ENCODE peak calls at places on chromosomes 11 and 22, in seven cellular contexts. U is mucosa of gallbladder, B is LoVo, A is HTR-8/SVneo, T is neural crest cell, P is astrocyte of the spinal cord, J is A549. C is an unnamed sample.

GRCh38 chr22:30265131-30265720 is 1.4 kb downstream of the OSM start:
- DNase-seq in P (no peak), T (no peak), A (no peak), B (no peak), U (no peak), J (no peak), C (no peak)

GRCh38 chr11:43852057-43852636 is 28.5 kb upstream of the ALKBH3 start:
- DNase-seq in P (peak), B (peak), A (peak), T (peak), J (peak), U (peak), C (peak)

GRCh38 chr11:10019906-10020682 is 273.9 kb downstream of the SBF2 start:
- DNase-seq in J (no peak), T (no peak), P (no peak), U (peak), B (peak), A (no peak), C (no peak)

GRCh38 chr11:104390696-104391095 is 226.7 kb upstream of the PDGFD start:
- DNase-seq in J (no peak), U (no peak), A (peak), T (no peak), B (no peak), P (peak), C (no peak)

GRCh38 chr11:83292709-83293435 is 6.7 kb upstream of the CCDC90B start:
- DNase-seq in B (peak), A (peak), P (peak), J (peak), T (peak), U (peak), C (no peak)

GRCh38 chr22:45069925-45070324 is 60.1 kb upstream of the PHF21B start:
- DNase-seq in J (no peak), B (peak), U (no peak), A (no peak), T (no peak), P (no peak), C (no peak)

GRCh38 chr11:59172345-59173079 is 580 bp downstream of the DTX4 start:
- DNase-seq in P (no peak), B (peak), A (no peak), T (no peak), J (no peak), U (peak), C (no peak)

GRCh38 chr11:115778928-115779650 is 274.9 kb upstream of the CADM1 start:
- DNase-seq in P (no peak), T (no peak), A (no peak), J (no peak), B (no peak), U (no peak), C (no peak)

GRCh38 chr11:82546556-82547162 is 187.0 kb downstream of the FAM181B start:
- DNase-seq in A (no peak), B (no peak), U (no peak), J (no peak), P (no peak), T (no peak), C (no peak)

GRCh38 chr11:107040447-107041444 is 22.5 kb upstream of the GUCY1A2 start:
- DNase-seq in U (no peak), J (no peak), A (no peak), T (no peak), B (no peak), P (peak), C (no peak)

GRCh38 chr11:116811194-116811593 is 11.9 kb downstream of the APOA4 start:
- DNase-seq in T (no peak), B (no peak), P (no peak), A (no peak), J (no peak), U (no peak), C (no peak)

GRCh38 chr11:117600976-117601708 is 195.9 kb downstream of the DSCAML1 start:
- DNase-seq in P (no peak), T (no peak), B (no peak), A (no peak), U (no peak), J (no peak), C (no peak)